ENCODE peak calls at places on chromosomes 16 and 17, in seven cellular contexts. O is SK-N-SH, J is stomach, D is transverse colon, F is breast epithelium, L is sigmoid colon, R is Panc1. M is an unnamed sample.

GRCh38 chr17:77391668-77392375 is 251.1 kb downstream of the SEC14L1 start:
- DNase-seq in O (no peak), D (peak; percentile 62), J (no peak), L (peak; percentile 94), F (peak; percentile 87), R (peak; percentile 54), M (no peak)

GRCh38 chr16:73142069-73142880 is 94.3 kb upstream of the ZFHX3 start:
- DNase-seq in F (no peak), R (no peak), D (peak; percentile 46), J (no peak), L (no peak), O (no peak), M (no peak)

GRCh38 chr17:64457156-64457555 is 8.2 kb downstream of the MILR1 start:
- DNase-seq in L (no peak), J (no peak), O (no peak), D (no peak), F (no peak), R (no peak), M (no peak)

GRCh38 chr17:69406906-69407305 is 7.6 kb upstream of the MAP2K6 start:
- DNase-seq in R (no peak), O (no peak), F (no peak), D (no peak), J (no peak), L (no peak), M (no peak)

GRCh38 chr17:13862341-13862740 is 207.0 kb upstream of the COX10 start:
- DNase-seq in J (no peak), L (no peak), R (no peak), O (no peak), F (no peak), D (no peak), M (peak; percentile 6)

GRCh38 chr16:47229053-47229640 is 85.4 kb upstream of the NETO2 start:
- DNase-seq in L (no peak), F (no peak), J (no peak), O (no peak), R (no peak), D (no peak), M (no peak)

GRCh38 chr17:55426851-55427586 is 5.4 kb upstream of the MMD start:
- DNase-seq in L (no peak), F (no peak), O (no peak), J (no peak), D (no peak), R (no peak), M (no peak)

GRCh38 chr17:40563371-40564052 is 1.8 kb downstream of the CCR7 start:
- DNase-seq in R (no peak), F (no peak), D (no peak), L (no peak), J (peak; percentile 20), O (no peak), M (no peak)

GRCh38 chr17:45432405-45433113 is at the start of gene ARHGAP27:
- DNase-seq in O (peak; percentile 72), R (no peak), L (peak; percentile 76), F (no peak), J (peak; percentile 54), D (peak; percentile 82), M (peak; percentile 73)

GRCh38 chr17:73493212-73493814 is 150.9 kb downstream of the SDK2 start:
- DNase-seq in R (no peak), D (no peak), J (no peak), O (peak; percentile 85), F (peak; percentile 26), L (no peak), M (no peak)

GRCh38 chr16:46775214-46775613 is 27.1 kb upstream of the MYLK3 start:
- DNase-seq in O (no peak), F (no peak), D (no peak), J (no peak), L (no peak), R (no peak), M (no peak)

GRCh38 chr17:28896884-28897768 is at the start of gene FLOT2:
- DNase-seq in R (no peak), O (peak; percentile 92), L (peak; percentile 87), F (peak; percentile 75), J (peak; percentile 54), D (peak; percentile 68), M (peak; percentile 86)

GRCh38 chr17:52470553-52470952 is 312.0 kb upstream of the CA10 start:
- DNase-seq in D (no peak), F (no peak), O (no peak), J (no peak), L (no peak), R (no peak), M (no peak)

GRCh38 chr17:39752241-39752831 is 14.6 kb downstream of the GRB7 start:
- DNase-seq in D (no peak), L (peak; percentile 50), J (peak; percentile 22), R (no peak), O (no peak), F (peak; percentile 17), M (no peak)

GRCh38 chr16:79500305-79500704 is 100.2 kb downstream of the MAF start:
- DNase-seq in L (no peak), D (no peak), O (no peak), F (no peak), R (no peak), J (no peak), M (no peak)

GRCh38 chr16:65069766-65070165 is 52.1 kb downstream of the CDH11 start:
- DNase-seq in F (no peak), R (no peak), J (no peak), L (no peak), O (no peak), D (no peak), M (no peak)

GRCh38 chr16:80208015-80208414 is 332.8 kb upstream of the DYNLRB2 start:
- DNase-seq in R (no peak), F (no peak), L (no peak), D (no peak), O (no peak), J (no peak), M (no peak)

GRCh38 chr17:31489295-31490018 is 98.0 kb downstream of the RAB11FIP4 start:
- DNase-seq in L (no peak), R (no peak), O (no peak), J (peak; percentile 92), F (no peak), D (peak; percentile 89), M (no peak)

GRCh38 chr16:29807426-29808218 is 1.3 kb downstream of the MAZ start:
- DNase-seq in L (peak; percentile 96), F (peak; percentile 91), O (peak; percentile 77), D (peak; percentile 93), J (peak; percentile 89), R (no peak), M (peak; percentile 95)

GRCh38 chr16:69217433-69217832 is 30.5 kb downstream of the SNTB2 start:
- DNase-seq in R (peak; percentile 15), O (no peak), F (no peak), D (no peak), J (no peak), L (no peak), M (no peak)
- TF ChIP-seq POLR2AphosphoS5 in R (no peak), O (no peak), F (no peak), D (no peak), J (no peak), L (no peak), M (no peak)

GRCh38 chr17:20267459-20267842 is 199.9 kb downstream of the LGALS9B start:
- DNase-seq in F (no peak), R (no peak), O (no peak), D (no peak), L (no peak), J (no peak), M (no peak)
- H3K27ac ChIP-seq in F (no peak overlapping the region), R (no peak overlapping the region), O (peak overlapping the region; percentile 29), D (no peak overlapping the region), L (no peak overlapping the region), J (no peak overlapping the region), M (no peak overlapping the region)

GRCh38 chr17:21248495-21248894 is 4.7 kb downstream of the NATD1 start:
- DNase-seq in D (no peak), J (no peak), R (no peak), O (no peak), L (no peak), F (no peak), M (no peak)

GRCh38 chr17:21250719-21251305 is 2.4 kb downstream of the NATD1 start:
- DNase-seq in J (no peak), D (no peak), F (no peak), O (no peak), R (no peak), L (no peak), M (no peak)

GRCh38 chr17:21251611-21252010 is 1.6 kb downstream of the NATD1 start:
- DNase-seq in J (no peak), F (no peak), L (no peak), R (no peak), O (no peak), D (no peak), M (no peak)

GRCh38 chr17:21249086-21249795 is 4.0 kb downstream of the NATD1 start:
- DNase-seq in O (no peak), J (no peak), F (no peak), L (no peak), D (no peak), R (no peak), M (no peak)

DNA sequence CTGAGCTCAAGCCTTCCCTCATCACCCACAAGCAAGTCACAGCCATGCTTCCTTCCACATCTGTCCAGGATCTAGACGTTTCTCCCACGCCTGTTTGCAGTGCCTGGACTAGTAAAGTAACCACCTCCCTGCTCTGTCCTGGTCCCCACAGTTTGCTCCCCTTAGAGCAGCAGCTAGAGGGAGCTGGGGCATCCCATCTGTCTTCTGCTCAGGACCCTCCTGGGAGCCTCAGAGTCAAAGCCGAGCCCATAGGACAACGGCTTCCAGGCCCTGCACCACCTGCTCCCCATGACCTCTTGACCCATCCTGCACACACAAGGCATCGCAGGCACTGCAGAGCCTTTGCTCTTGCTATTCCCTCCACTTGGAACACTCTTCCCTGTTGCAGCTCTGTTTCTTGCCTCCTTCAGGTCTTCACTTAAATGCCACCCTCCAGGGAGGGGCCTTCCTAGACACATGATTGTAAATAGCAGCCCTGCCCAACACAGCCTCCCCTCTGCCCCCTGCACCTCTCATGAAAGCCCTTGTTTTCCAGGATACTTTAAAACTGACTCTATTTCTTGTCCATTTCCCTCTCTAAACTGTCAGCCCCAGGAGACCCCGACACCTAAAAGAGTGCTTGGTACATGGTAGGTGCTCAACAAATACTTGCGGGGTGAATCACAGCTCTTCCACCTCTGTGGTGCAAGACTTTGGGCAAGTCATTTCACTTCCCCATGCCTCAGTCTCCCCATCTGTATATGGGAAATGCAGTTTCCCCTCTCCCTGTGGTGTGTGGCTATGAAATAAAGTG is 3.1 kb downstream of the NATD1 start:
- DNase-seq in D (no peak), J (no peak), F (no peak), R (no peak), L (no peak), O (no peak), M (no peak)
- TF ChIP-seq CTCF in D (no peak), J (no peak), F (no peak), R (no peak), L (no peak), O (no peak), M (no peak)

GRCh38 chr16:3027488-3027795 is 3.6 kb downstream of the THOC6 start:
- DNase-seq in D (no peak), J (no peak), O (no peak), F (no peak), L (no peak), R (no peak), M (no peak)

GRCh38 chr16:3029499-3030127 is 5.8 kb downstream of the THOC6 start:
- DNase-seq in J (no peak), D (no peak), L (no peak), F (no peak), R (no peak), O (peak; percentile 67), M (peak; percentile 47)

GRCh38 chr16:3028716-3029319 is 5.0 kb downstream of the THOC6 start:
- DNase-seq in J (no peak), D (no peak), L (no peak), R (no peak), O (no peak), F (no peak), M (no peak)

GRCh38 chr16:3026609-3027487 is 3.0 kb downstream of the THOC6 start:
- DNase-seq in O (no peak), L (no peak), F (no peak), J (no peak), R (no peak), D (no peak), M (no peak)

GRCh38 chr16:3027983-3028715 is 4.3 kb downstream of the THOC6 start:
- DNase-seq in D (peak; percentile 93), R (peak; percentile 32), F (peak; percentile 80), J (peak; percentile 94), L (peak; percentile 85), O (peak; percentile 95), M (peak; percentile 79)
- TF ChIP-seq POLR2AphosphoS5 in D (peak; percentile 49), R (peak; percentile 62), F (no peak), J (no peak), L (no peak), O (peak; percentile 25), M (no peak)